ENCODE peak calls at places on chromosome 18, in six cellular contexts. M, T, D, C, W and H are unnamed samples. For H3K4me1, the result is how much of the 10 kb centered on the place peaks cover.

GRCh38 chr18:70182548-70182947 is 22.9 kb downstream of the RTTN start:
- DNase-seq in D (no peak), W (no peak), M (no peak), C (no peak), T (no peak), H (no peak)

GRCh38 chr18:36889316-36889715 is 60.4 kb downstream of the KIAA1328 start:
- DNase-seq in D (no peak), M (no peak), C (no peak), W (no peak), T (no peak), H (no peak)

GRCh38 chr18:61893304-61893970 is 630 bp upstream of the RNF152 start:
- DNase-seq in M (peak), D (no peak), W (peak), T (no peak), C (peak), H (peak)

GRCh38 chr18:3060667-3061580 is 48.0 kb upstream of the LPIN2 start:
- DNase-seq in C (no peak), M (no peak), D (no peak), W (no peak), T (no peak), H (no peak)

GRCh38 chr18:74631242-74632087 is 33.8 kb downstream of the ZNF407 start:
- DNase-seq in M (no peak), W (no peak), T (no peak), D (no peak), C (no peak), H (no peak)

GRCh38 chr18:79030680-79031079 is 38.5 kb upstream of the ATP9B start:
- DNase-seq in T (no peak), C (no peak), W (no peak), D (no peak), M (no peak), H (no peak)

GRCh38 chr18:80050797-80051196 is 16.6 kb downstream of the RBFA start:
- DNase-seq in M (no peak), T (no peak), C (no peak), W (no peak), D (no peak), H (no peak)

GRCh38 chr18:6878881-6879280 is 149.4 kb downstream of the ARHGAP28 start:
- DNase-seq in C (no peak), M (no peak), T (no peak), W (no peak), D (no peak), H (no peak)

GRCh38 chr18:415627-416612 is 84.6 kb downstream of the COLEC12 start:
- DNase-seq in C (no peak), T (no peak), W (no peak), M (no peak), D (no peak), H (no peak)

GRCh38 chr18:79664525-79665125 is 15.0 kb upstream of the CTDP1 start:
- DNase-seq in M (no peak), T (no peak), D (no peak), W (no peak), C (no peak), H (no peak)

GRCh38 chr18:27656167-27656778 is 471.2 kb upstream of the CHST9 start:
- DNase-seq in W (no peak), M (no peak), D (no peak), T (no peak), C (no peak), H (no peak)

GRCh38 chr18:51135795-51136194 is 61.7 kb downstream of the MEX3C start:
- DNase-seq in C (no peak), D (peak), M (no peak), T (no peak), W (no peak), H (no peak)

GRCh38 chr18:79915161-79916127 is 36.0 kb downstream of the SLC66A2 start:
- DNase-seq in C (peak), T (peak), D (no peak), W (peak), M (no peak), H (no peak)

GRCh38 chr18:23716516-23716915 is 27.3 kb downstream of the LAMA3 start:
- DNase-seq in C (no peak), W (no peak), M (no peak), D (no peak), T (no peak), H (no peak)
- H3K4me1 ChIP-seq in C (under half), W (under half), M (under half), D (under half), T (under half), H (under half)

DNA sequence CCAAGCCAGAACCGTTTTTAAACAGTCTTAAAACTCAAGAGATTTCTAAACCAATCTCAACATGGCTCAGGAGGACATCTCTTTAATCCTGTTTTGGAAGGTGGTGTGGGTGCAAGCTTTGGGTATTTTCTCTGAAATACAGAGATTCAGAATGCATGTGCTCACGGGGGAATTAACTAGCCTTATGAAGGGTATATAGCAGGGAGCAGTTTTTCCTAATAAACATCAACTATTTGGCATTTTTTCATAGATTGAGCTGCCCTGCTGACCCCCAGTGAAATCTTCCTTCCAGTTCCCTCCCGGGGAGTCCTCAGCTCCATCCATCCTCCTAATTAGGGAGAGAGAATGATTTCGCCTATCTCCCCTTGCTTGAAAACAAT is 122.6 kb downstream of the SMAD7 start:
- DNase-seq in D (no peak), M (no peak), C (no peak), T (no peak), W (no peak), H (no peak)
- H3K27ac ChIP-seq in D (no peak), M (peak), C (peak), T (no peak), W (peak), H (peak)

GRCh38 chr18:8834837-8835236 is 129.5 kb downstream of the MTCL1 start:
- DNase-seq in D (no peak), W (no peak), M (no peak), C (no peak), T (no peak), H (no peak)
- TF ChIP-seq POLR2AphosphoS5 in D (no peak), W (no peak), M (no peak), C (no peak), T (no peak), H (no peak)

GRCh38 chr18:44698518-44698917 is 17.8 kb downstream of the SETBP1 start:
- DNase-seq in D (no peak), W (no peak), T (no peak), M (no peak), C (no peak), H (peak)
- H3K4me1 ChIP-seq in D (under half), W (under half), T (under half), M (under half), C (under half), H (half or more)

GRCh38 chr18:5461056-5461455 is 82.7 kb downstream of the EPB41L3 start:
- DNase-seq in D (no peak), T (no peak), C (no peak), M (no peak), W (no peak), H (no peak)

GRCh38 chr18:5457467-5457957 is 86.3 kb downstream of the EPB41L3 start:
- DNase-seq in M (no peak), C (no peak), W (no peak), D (no peak), T (no peak), H (no peak)

GRCh38 chr18:5452943-5453342 is 90.9 kb downstream of the EPB41L3 start:
- DNase-seq in M (no peak), C (no peak), D (no peak), W (no peak), T (no peak), H (no peak)

GRCh38 chr18:5455644-5456043 is 88.2 kb downstream of the EPB41L3 start:
- DNase-seq in W (no peak), M (no peak), T (no peak), D (no peak), C (no peak), H (no peak)

DNA sequence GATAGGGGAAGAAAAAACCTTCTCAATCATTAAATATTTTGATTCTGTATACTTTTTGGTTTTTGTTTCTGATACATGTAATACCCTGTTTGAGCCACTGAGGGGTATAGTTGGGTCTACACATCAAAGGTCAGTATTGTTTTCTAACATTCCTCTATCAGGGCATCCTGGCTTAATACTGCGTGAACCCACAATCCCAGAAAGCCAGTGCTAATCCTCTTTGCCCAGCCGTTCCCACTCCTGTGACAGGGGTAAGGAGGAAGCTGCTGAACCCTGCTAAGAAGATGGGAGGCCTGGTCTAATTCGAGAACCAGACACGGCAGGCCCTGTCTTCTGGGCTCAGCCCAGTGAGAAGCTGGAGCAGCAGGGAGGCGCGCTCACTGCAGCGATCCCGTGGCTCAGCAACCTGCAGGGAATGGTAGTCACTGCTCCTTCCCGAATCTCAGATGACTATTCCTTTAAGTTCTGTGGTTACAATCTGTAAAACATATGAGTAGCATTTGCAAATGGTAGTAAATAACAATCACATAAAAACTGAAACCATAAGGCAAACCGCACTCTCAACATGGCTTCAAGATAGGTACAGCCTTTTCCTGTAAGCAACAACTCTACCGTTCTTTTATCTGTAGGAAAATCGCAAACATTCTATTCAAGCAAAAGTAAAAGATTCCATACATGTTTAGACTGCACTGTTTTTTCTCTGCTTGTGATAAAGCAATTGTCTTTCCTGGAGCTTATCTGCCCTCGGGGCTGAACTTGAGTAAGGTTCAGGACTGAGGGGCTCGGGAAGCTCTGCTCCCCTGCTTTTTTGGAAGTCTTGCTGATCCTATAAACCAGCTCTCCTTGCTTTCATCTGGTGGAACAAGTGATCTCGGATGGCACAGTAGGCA is 87.0 kb downstream of the EPB41L3 start:
- DNase-seq in D (no peak), T (no peak), C (no peak), W (no peak), M (no peak), H (peak)
- H3K27ac ChIP-seq in D (no peak), T (no peak), C (no peak), W (peak), M (no peak), H (peak)

DNA sequence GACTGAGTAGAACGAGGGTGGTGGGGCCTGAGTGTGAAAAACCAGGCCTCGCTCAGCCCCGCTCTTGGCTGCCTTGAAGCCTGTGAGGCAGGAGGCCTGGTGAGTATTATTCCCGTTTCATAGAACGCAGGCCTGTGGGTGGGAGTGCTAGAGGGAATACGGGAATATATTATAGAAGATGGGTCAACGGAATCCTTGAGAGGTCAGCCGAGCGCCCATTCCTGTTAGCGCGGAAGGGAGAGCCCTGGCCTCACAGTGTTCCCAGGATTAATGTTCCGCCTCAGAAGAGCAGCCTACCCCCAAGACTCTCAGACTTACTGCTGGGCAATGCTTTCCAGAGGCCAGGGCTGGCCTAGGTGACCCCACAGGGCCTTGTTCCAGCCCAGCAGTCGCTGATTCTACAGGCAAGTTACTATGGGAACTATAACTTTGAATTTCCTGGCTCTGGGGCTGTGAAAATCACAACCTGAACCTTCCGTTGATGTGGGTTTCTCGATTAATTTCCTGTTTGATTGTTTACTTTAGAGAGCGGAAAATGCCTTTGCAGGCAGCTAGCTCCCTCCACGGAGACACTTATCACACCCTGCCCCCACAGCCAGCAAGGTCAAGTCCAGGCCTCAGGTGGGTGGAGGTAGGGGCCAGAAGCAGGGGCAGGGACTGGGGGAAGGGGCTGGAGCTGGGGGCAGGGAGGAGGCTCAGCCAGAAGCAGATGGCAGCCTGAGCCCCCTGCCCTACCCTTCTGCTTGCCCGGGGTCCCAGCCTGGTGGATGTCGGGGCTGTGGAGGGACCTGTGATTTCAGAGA is 108.3 kb downstream of the SMAD7 start:
- DNase-seq in W (peak), C (peak), T (peak), D (no peak), M (no peak), H (no peak)
- TF ChIP-seq POLR2AphosphoS5 in W (no peak), C (no peak), T (peak), D (no peak), M (peak), H (peak)

GRCh38 chr18:47912794-47913594 is 17.5 kb downstream of the SMAD2 start:
- DNase-seq in M (no peak), W (no peak), C (no peak), T (no peak), D (no peak), H (no peak)

GRCh38 chr18:47912343-47912742 is 18.1 kb downstream of the SMAD2 start:
- DNase-seq in M (no peak), C (no peak), D (no peak), T (no peak), W (no peak), H (peak)

GRCh38 chr18:47915229-47915628 is 15.2 kb downstream of the SMAD2 start:
- DNase-seq in W (no peak), T (no peak), M (no peak), D (no peak), C (no peak), H (no peak)

GRCh38 chr18:47917923-47918610 is 12.4 kb downstream of the SMAD2 start:
- DNase-seq in M (no peak), D (no peak), W (no peak), T (no peak), C (no peak), H (no peak)

GRCh38 chr18:47915930-47916329 is 14.5 kb downstream of the SMAD2 start:
- DNase-seq in W (no peak), D (no peak), T (no peak), M (no peak), C (no peak), H (no peak)
- H3K4me1 ChIP-seq in W (under half), D (under half), T (half or more), M (under half), C (under half), H (under half)